ENCODE peak calls at places on chromosomes 6 and 20, in four cellular contexts. One of them, this sample, is unnamed.

GRCh38 chr6:45961125-45961524 is 54.5 kb downstream of the CLIC5 start:
- DNase-seq in stomach: no peak
- DNase-seq in tibial nerve: no peak
- DNase-seq in A549: no peak
- DNase-seq in this sample: no peak

GRCh38 chr6:111957623-111958315 is 84.5 kb upstream of the FYN start:
- DNase-seq in stomach: no peak
- DNase-seq in A549: no peak
- DNase-seq in tibial nerve: no peak
- DNase-seq in this sample: no peak

GRCh38 chr20:25256226-25256859 is 8.5 kb downstream of the PYGB start:
- DNase-seq in tibial nerve: no peak
- DNase-seq in A549: no peak
- DNase-seq in stomach: no peak
- DNase-seq in this sample: no peak

GRCh38 chr6:26629373-26629772 is 30.2 kb downstream of the ZNF322 start:
- DNase-seq in stomach: no peak
- DNase-seq in A549: no peak
- DNase-seq in tibial nerve: no peak
- DNase-seq in this sample: no peak

GRCh38 chr6:127160484-127160883 is 42.0 kb downstream of the RSPO3 start:
- DNase-seq in A549: no peak
- DNase-seq in stomach: no peak
- DNase-seq in tibial nerve: no peak
- DNase-seq in this sample: no peak

GRCh38 chr6:75117701-75118100 is 88.2 kb downstream of the COL12A1 start:
- DNase-seq in tibial nerve: no peak
- DNase-seq in A549: no peak
- DNase-seq in stomach: no peak
- DNase-seq in this sample: no peak

GRCh38 chr6:17066610-17067009 is 35.2 kb upstream of the STMND1 start:
- DNase-seq in A549: no peak
- DNase-seq in stomach: no peak
- DNase-seq in tibial nerve: no peak
- DNase-seq in this sample: no peak

GRCh38 chr6:135935951-135936601 is 84.6 kb downstream of the PDE7B start:
- DNase-seq in tibial nerve: no peak
- DNase-seq in A549: peak; percentile 27
- DNase-seq in stomach: no peak
- DNase-seq in this sample: no peak

GRCh38 chr6:147005499-147005898 is 198.7 kb upstream of the STXBP5 start:
- DNase-seq in A549: no peak
- DNase-seq in stomach: no peak
- DNase-seq in tibial nerve: no peak
- DNase-seq in this sample: no peak

GRCh38 chr6:165742047-165742446 is 79.0 kb upstream of the PDE10A start:
- DNase-seq in A549: no peak
- DNase-seq in stomach: no peak
- DNase-seq in tibial nerve: no peak
- DNase-seq in this sample: no peak

GRCh38 chr20:56445540-56445939 is 22.9 kb upstream of the RTF2 start:
- DNase-seq in tibial nerve: no peak
- DNase-seq in stomach: no peak
- DNase-seq in A549: no peak
- DNase-seq in this sample: no peak

GRCh38 chr20:768426-768978 is at the start of gene SLC52A3:
- DNase-seq in stomach: peak; percentile 89
- DNase-seq in tibial nerve: no peak
- DNase-seq in A549: peak; percentile 74
- DNase-seq in this sample: no peak

GRCh38 chr20:10578607-10579006 is 95.2 kb downstream of the JAG1 start:
- DNase-seq in A549: no peak
- DNase-seq in stomach: no peak
- DNase-seq in tibial nerve: no peak
- DNase-seq in this sample: no peak

GRCh38 chr6:148441454-148441911 is 98.8 kb downstream of the SASH1 start:
- DNase-seq in A549: peak; percentile 32
- DNase-seq in tibial nerve: no peak
- DNase-seq in stomach: no peak
- DNase-seq in this sample: no peak

GRCh38 chr6:150167479-150167873 is 24.6 kb downstream of the PPP1R14C start:
- DNase-seq in A549: no peak
- DNase-seq in stomach: no peak
- DNase-seq in tibial nerve: no peak
- DNase-seq in this sample: no peak

GRCh38 chr6:25556516-25556915 is 95.5 kb upstream of the SCGN start:
- DNase-seq in stomach: peak; percentile 82
- DNase-seq in A549: peak; percentile 15
- DNase-seq in tibial nerve: peak; percentile 85
- DNase-seq in this sample: peak; percentile 78

GRCh38 chr20:14984768-14985622 is 647.6 kb upstream of the FLRT3 start:
- DNase-seq in A549: no peak
- DNase-seq in tibial nerve: no peak
- DNase-seq in stomach: no peak
- DNase-seq in this sample: no peak

GRCh38 chr6:46993846-46994245 is 48.3 kb downstream of the ADGRF1 start:
- DNase-seq in A549: peak; percentile 58
- DNase-seq in stomach: no peak
- DNase-seq in tibial nerve: no peak
- DNase-seq in this sample: no peak

GRCh38 chr6:165920896-165921671 is 246.6 kb downstream of the TBXT start:
- DNase-seq in stomach: no peak
- DNase-seq in tibial nerve: no peak
- DNase-seq in A549: peak; percentile 13
- DNase-seq in this sample: no peak

GRCh38 chr20:34472246-34472925 is 43.8 kb upstream of the DYNLRB1 start:
- DNase-seq in A549: no peak
- DNase-seq in stomach: no peak
- DNase-seq in tibial nerve: no peak
- DNase-seq in this sample: no peak

GRCh38 chr6:11682525-11682924 is 96.1 kb downstream of the ADTRP start:
- DNase-seq in stomach: no peak
- DNase-seq in tibial nerve: no peak
- DNase-seq in A549: no peak
- DNase-seq in this sample: no peak

GRCh38 chr6:149150301-149150700 is 167.2 kb upstream of the TAB2 start:
- DNase-seq in stomach: no peak
- DNase-seq in A549: no peak
- DNase-seq in tibial nerve: no peak
- DNase-seq in this sample: no peak

GRCh38 chr6:31729979-31730630 is 1.0 kb upstream of the DDAH2 start:
- DNase-seq in stomach: peak; percentile 83
- DNase-seq in A549: peak; percentile 53
- DNase-seq in tibial nerve: peak; percentile 92
- DNase-seq in this sample: peak; percentile 97

GRCh38 chr6:75098709-75099108 is 107.1 kb downstream of the COL12A1 start:
- DNase-seq in stomach: peak; percentile 26
- DNase-seq in tibial nerve: peak; percentile 59
- DNase-seq in A549: peak; percentile 35
- DNase-seq in this sample: peak; percentile 86

GRCh38 chr6:70180904-70181599 is 121.8 kb downstream of the COL9A1 start:
- DNase-seq in stomach: no peak
- DNase-seq in tibial nerve: no peak
- DNase-seq in A549: no peak
- DNase-seq in this sample: no peak

GRCh38 chr6:144543006-144543871 is 258.1 kb downstream of the UTRN start:
- DNase-seq in tibial nerve: no peak
- DNase-seq in stomach: no peak
- DNase-seq in A549: no peak
- DNase-seq in this sample: no peak

GRCh38 chr6:23659125-23659524 is 466.9 kb upstream of the NRSN1 start:
- DNase-seq in A549: no peak
- DNase-seq in stomach: no peak
- DNase-seq in tibial nerve: no peak
- DNase-seq in this sample: no peak

GRCh38 chr20:1952737-1953530 is 40.9 kb downstream of the PDYN start:
- DNase-seq in tibial nerve: no peak
- DNase-seq in stomach: no peak
- DNase-seq in A549: no peak
- DNase-seq in this sample: peak; percentile 3

GRCh38 chr6:13615802-13616140 is 636 bp downstream of the NOL7 start:
- DNase-seq in stomach: peak; percentile 45
- DNase-seq in tibial nerve: peak; percentile 22
- DNase-seq in A549: peak; percentile 13
- DNase-seq in this sample: peak; percentile 55

GRCh38 chr6:144725731-144726522 is 440.8 kb downstream of the UTRN start:
- DNase-seq in tibial nerve: no peak
- DNase-seq in A549: no peak
- DNase-seq in stomach: peak; percentile 56
- DNase-seq in this sample: no peak

DNA sequence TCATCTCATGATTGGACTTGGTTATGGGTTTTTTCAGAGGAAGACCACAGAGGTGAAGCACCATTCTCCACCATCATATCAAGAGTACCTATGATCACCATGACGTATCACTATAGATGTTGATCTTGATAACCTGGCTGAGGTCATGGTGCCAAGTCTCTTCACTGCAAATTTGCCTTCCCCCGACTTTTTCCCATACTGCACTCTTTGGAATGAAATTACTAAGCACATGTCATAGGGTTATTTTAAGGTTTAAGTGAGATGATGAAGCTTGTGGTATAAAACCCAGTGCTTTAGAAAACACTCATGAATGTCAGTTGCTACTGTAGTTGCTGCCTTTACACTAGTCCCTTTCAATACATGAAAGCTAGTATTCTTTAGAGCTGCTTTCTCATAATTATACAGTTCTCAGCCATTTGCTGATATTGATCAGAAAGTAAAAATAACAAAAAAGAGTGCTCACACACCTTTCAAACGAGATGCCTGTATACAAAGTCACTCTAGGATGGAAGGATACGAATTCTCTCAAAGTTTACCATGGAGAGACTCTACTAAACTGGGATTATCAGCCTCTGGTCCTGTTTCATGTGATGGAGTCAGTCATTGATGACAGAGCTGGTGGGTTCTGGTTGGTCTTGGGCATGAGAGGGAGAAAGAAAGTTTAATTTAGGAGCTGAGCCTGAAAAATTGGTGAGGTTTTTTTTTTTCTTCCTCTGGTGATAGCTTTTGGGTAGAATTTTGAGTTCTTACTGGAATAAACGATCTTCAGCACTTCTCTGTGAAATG is 228.1 kb downstream of the PRL start:
- DNase-seq in A549: no peak
- DNase-seq in tibial nerve: no peak
- DNase-seq in stomach: no peak
- DNase-seq in this sample: no peak
- TF ChIP-seq POLR2A in A549: no peak
- TF ChIP-seq POLR2A in tibial nerve: no peak
- TF ChIP-seq POLR2A in stomach: no peak
- TF ChIP-seq POLR2A in this sample: no peak

GRCh38 chr6:167449099-167449861 is 124.4 kb downstream of the TTLL2 start:
- DNase-seq in A549: no peak
- DNase-seq in tibial nerve: no peak
- DNase-seq in stomach: no peak
- DNase-seq in this sample: no peak
- TF ChIP-seq EP300 in A549: no peak
- TF ChIP-seq EP300 in tibial nerve: no peak
- TF ChIP-seq EP300 in stomach: no peak
- TF ChIP-seq EP300 in this sample: no peak

GRCh38 chr20:31547017-31547675 is 32.9 kb downstream of the HM13 start:
- DNase-seq in tibial nerve: peak; percentile 69
- DNase-seq in A549: no peak
- DNase-seq in stomach: peak; percentile 86
- DNase-seq in this sample: peak; percentile 87

GRCh38 chr20:31542201-31542842 is 28.1 kb downstream of the HM13 start:
- DNase-seq in stomach: no peak
- DNase-seq in tibial nerve: no peak
- DNase-seq in A549: no peak
- DNase-seq in this sample: no peak

GRCh38 chr20:31542963-31543362 is 28.7 kb downstream of the HM13 start:
- DNase-seq in A549: no peak
- DNase-seq in stomach: no peak
- DNase-seq in tibial nerve: no peak
- DNase-seq in this sample: no peak

GRCh38 chr20:31543966-31544598 is 29.8 kb downstream of the HM13 start:
- DNase-seq in tibial nerve: no peak
- DNase-seq in A549: no peak
- DNase-seq in stomach: no peak
- DNase-seq in this sample: peak; percentile 20

GRCh38 chr20:31544600-31544999 is 30.4 kb downstream of the HM13 start:
- DNase-seq in A549: no peak
- DNase-seq in stomach: no peak
- DNase-seq in tibial nerve: no peak
- DNase-seq in this sample: no peak
- H3K27ac ChIP-seq in A549: peak overlapping the region; percentile 68
- H3K27ac ChIP-seq in stomach: no peak overlapping the region
- H3K27ac ChIP-seq in tibial nerve: no peak overlapping the region
- H3K27ac ChIP-seq in this sample: no peak overlapping the region

DNA sequence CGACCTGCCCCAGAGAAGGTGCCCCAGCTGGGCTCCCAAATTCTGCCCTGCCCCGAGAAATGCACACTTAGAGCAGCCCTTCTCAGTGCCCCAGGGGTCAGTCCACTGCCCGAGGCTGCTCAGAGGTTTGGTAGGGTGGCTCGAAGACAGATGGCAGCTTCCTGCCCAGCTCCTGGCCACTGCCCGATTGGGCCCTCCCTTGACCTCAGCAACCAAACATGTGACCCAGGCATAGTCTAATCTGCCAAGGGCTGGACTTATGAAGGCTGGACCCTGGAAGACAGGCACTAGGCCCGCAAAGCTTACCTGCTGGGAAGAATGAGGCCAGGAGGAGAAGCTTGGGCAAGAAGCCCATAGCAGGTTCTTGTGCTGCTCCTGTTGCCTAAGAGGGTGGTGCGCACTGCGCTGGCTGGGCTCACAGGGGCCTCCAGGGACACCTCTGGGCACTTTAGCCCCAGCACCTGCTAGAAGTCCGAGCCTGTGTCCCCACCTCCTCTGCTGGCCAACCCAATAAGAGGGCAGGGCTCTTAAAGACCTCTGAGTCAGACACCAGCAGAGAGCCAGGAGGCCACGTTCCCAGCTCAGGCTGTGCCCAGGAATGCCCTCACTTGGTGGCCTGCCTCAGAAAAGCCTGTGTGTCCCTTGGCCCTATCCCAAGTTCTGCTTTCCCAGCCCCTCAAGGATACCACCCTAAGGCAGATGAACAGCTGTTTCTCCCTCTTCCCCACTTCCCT is 5.5 kb downstream of the SIGLEC1 start:
- DNase-seq in A549: no peak
- DNase-seq in stomach: no peak
- DNase-seq in tibial nerve: no peak
- DNase-seq in this sample: no peak
- TF ChIP-seq POLR2A in A549: no peak
- TF ChIP-seq POLR2A in stomach: no peak
- TF ChIP-seq POLR2A in tibial nerve: no peak
- TF ChIP-seq POLR2A in this sample: no peak

GRCh38 chr20:45796336-45797070 is 4.7 kb downstream of the DNTTIP1 start:
- DNase-seq in stomach: no peak
- DNase-seq in tibial nerve: no peak
- DNase-seq in A549: no peak
- DNase-seq in this sample: no peak

GRCh38 chr20:45788351-45788750 is 3.3 kb downstream of the WFDC3 start:
- DNase-seq in stomach: no peak
- DNase-seq in A549: no peak
- DNase-seq in tibial nerve: no peak
- DNase-seq in this sample: no peak

GRCh38 chr20:45792513-45793118 is 862 bp downstream of the DNTTIP1 start:
- DNase-seq in stomach: no peak
- DNase-seq in tibial nerve: no peak
- DNase-seq in A549: no peak
- DNase-seq in this sample: no peak

GRCh38 chr20:45791668-45792512 is at the start of the genes DNTTIP1 and WFDC3:
- DNase-seq in tibial nerve: peak; percentile 79
- DNase-seq in stomach: peak; percentile 92
- DNase-seq in A549: peak; percentile 76
- DNase-seq in this sample: peak; percentile 91
- TF ChIP-seq EP300 in tibial nerve: peak; percentile 72
- TF ChIP-seq EP300 in stomach: no peak
- TF ChIP-seq EP300 in A549: no peak
- TF ChIP-seq EP300 in this sample: no peak